ENCODE peak calls at places on chromosomes 7 and 10, in ten cellular contexts. H, K, L, Q, D, X, A, S, U and G are unnamed samples.

GRCh38 chr10:43912469-43912868 is 263.8 kb upstream of the ZNF32 start:
- DNase-seq in H (no peak), K (no peak), L (no peak), Q (no peak), D (no peak), X (no peak), A (no peak), S (no peak), U (no peak), G (no peak)

GRCh38 chr7:12350971-12351370 is 52.7 kb downstream of the VWDE start:
- DNase-seq in H (no peak), K (no peak), L (no peak), Q (no peak), D (no peak), X (no peak), A (no peak), S (no peak), U (no peak), G (no peak)

GRCh38 chr7:83267141-83267631 is 104.5 kb upstream of the PCLO start:
- DNase-seq in H (no peak), K (no peak), L (no peak), Q (no peak), D (no peak), X (no peak), A (peak; percentile 29), S (peak; percentile 50), U (peak; percentile 1), G (peak; percentile 0)

GRCh38 chr10:60944159-60944909 is at the start of gene RHOBTB1:
- DNase-seq in H (peak; percentile 82), K (peak; percentile 79), L (peak; percentile 82), Q (peak; percentile 86), D (peak; percentile 87), X (peak; percentile 14), A (peak; percentile 85), S (peak; percentile 75), U (peak; percentile 86), G (peak; percentile 43)

GRCh38 chr10:85188770-85189484 is 860.5 kb downstream of the CCSER2 start:
- DNase-seq in H (no peak), K (no peak), L (no peak), Q (no peak), D (no peak), X (no peak), A (no peak), S (no peak), U (no peak), G (no peak)

GRCh38 chr10:29163746-29164145 is 125.1 kb upstream of the LYZL1 start:
- DNase-seq in H (no peak), K (no peak), L (no peak), Q (no peak), D (no peak), X (no peak), A (peak; percentile 56), S (peak; percentile 6), U (peak; percentile 47), G (peak; percentile 66)

GRCh38 chr7:106178593-106179134 is 66.6 kb upstream of the SYPL1 start:
- DNase-seq in H (no peak), K (no peak), L (peak; percentile 20), Q (no peak), D (no peak), X (no peak), A (peak; percentile 47), S (peak; percentile 66), U (peak; percentile 54), G (peak; percentile 79)

GRCh38 chr7:151375530-151376217 is 34.1 kb downstream of the NUB1 start:
- DNase-seq in H (no peak), K (no peak), L (no peak), Q (peak; percentile 51), D (no peak), X (no peak), A (no peak), S (no peak), U (no peak), G (no peak)

GRCh38 chr10:123502983-123503382 is 163.2 kb upstream of the GPR26 start:
- DNase-seq in H (no peak), K (no peak), L (no peak), Q (no peak), D (no peak), X (peak; percentile 41), A (no peak), S (no peak), U (no peak), G (no peak)

GRCh38 chr10:5873515-5873995 is 16.1 kb downstream of the ANKRD16 start:
- DNase-seq in H (no peak), K (peak; percentile 76), L (peak; percentile 22), Q (no peak), D (peak; percentile 75), X (peak; percentile 82), A (peak; percentile 51), S (no peak), U (peak; percentile 72), G (peak; percentile 77)

GRCh38 chr7:127901895-127902703 is 129.1 kb downstream of the LRRC4 start:
- DNase-seq in H (no peak), K (no peak), L (no peak), Q (no peak), D (no peak), X (no peak), A (no peak), S (no peak), U (no peak), G (no peak)

GRCh38 chr10:6208781-6209235 is 6.1 kb downstream of the PFKFB3 start:
- DNase-seq in H (no peak), K (no peak), L (no peak), Q (no peak), D (no peak), X (no peak), A (no peak), S (no peak), U (no peak), G (no peak)

GRCh38 chr10:101301111-101301731 is 52.7 kb upstream of the BTRC start:
- DNase-seq in H (peak; percentile 30), K (peak; percentile 18), L (no peak), Q (no peak), D (no peak), X (peak; percentile 67), A (no peak), S (no peak), U (peak; percentile 13), G (peak; percentile 80)

GRCh38 chr10:5046410-5046809 is 42.8 kb upstream of the AKR1C2 start:
- DNase-seq in H (no peak), K (no peak), L (no peak), Q (no peak), D (no peak), X (no peak), A (no peak), S (no peak), U (no peak), G (no peak)

GRCh38 chr7:67413670-67414069 is 417.0 kb downstream of the TYW1 start:
- DNase-seq in H (no peak), K (no peak), L (no peak), Q (no peak), D (no peak), X (no peak), A (no peak), S (no peak), U (no peak), G (no peak)

GRCh38 chr10:77082601-77083252 is 554.9 kb downstream of the KCNMA1 start:
- DNase-seq in H (no peak), K (no peak), L (no peak), Q (no peak), D (no peak), X (no peak), A (no peak), S (peak; percentile 48), U (peak; percentile 53), G (no peak)
- TF ChIP-seq CTCF in H (no peak), K (no peak), L (no peak), Q (peak; percentile 50), D (no peak), X (no peak), A (peak; percentile 7), S (no peak), U (peak; percentile 20), G (peak; percentile 6)

GRCh38 chr7:116431783-116432182 is 67.8 kb upstream of the CAV2 start:
- DNase-seq in H (no peak), K (no peak), L (no peak), Q (no peak), D (no peak), X (no peak), A (no peak), S (peak; percentile 63), U (peak; percentile 53), G (no peak)

GRCh38 chr7:116434820-116435341 is 64.7 kb upstream of the CAV2 start:
- DNase-seq in H (no peak), K (no peak), L (no peak), Q (no peak), D (no peak), X (no peak), A (peak; percentile 97), S (peak; percentile 78), U (peak; percentile 97), G (peak; percentile 60)

GRCh38 chr7:116433246-116433645 is 66.3 kb upstream of the CAV2 start:
- DNase-seq in H (no peak), K (no peak), L (no peak), Q (no peak), D (no peak), X (no peak), A (peak; percentile 41), S (peak; percentile 53), U (peak; percentile 82), G (no peak)

GRCh38 chr7:116429986-116430619 is 69.4 kb upstream of the CAV2 start:
- DNase-seq in H (no peak), K (no peak), L (no peak), Q (no peak), D (no peak), X (no peak), A (no peak), S (no peak), U (peak; percentile 51), G (no peak)

DNA sequence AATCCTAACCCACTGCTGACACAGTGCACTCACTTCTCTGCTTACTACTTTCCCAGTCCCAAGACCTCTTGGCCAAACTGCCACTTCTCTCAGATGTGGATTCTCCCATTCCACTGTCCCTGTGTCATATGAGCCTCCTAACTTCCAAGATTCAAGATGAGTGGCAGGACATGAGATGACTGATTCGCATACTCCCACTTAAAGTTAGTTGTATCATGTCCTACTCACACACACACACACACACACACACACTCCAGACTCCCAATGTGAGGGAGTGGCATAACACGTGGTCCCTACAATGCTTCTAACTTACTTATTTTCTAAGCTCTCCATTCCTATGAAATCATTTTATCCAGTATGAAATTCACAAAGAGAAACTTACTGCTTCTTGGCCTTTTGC is 67.0 kb upstream of the CAV2 start:
- DNase-seq in H (no peak), K (no peak), L (no peak), Q (no peak), D (no peak), X (no peak), A (no peak), S (peak; percentile 41), U (peak; percentile 35), G (no peak)
- TF ChIP-seq CTCF in H (no peak), K (no peak), L (no peak), Q (no peak), D (no peak), X (no peak), A (no peak), S (no peak), U (no peak), G (no peak)

GRCh38 chr10:45672201-45673073 is at the start of gene ZFAND4:
- DNase-seq in H (peak; percentile 98), K (peak; percentile 98), L (peak; percentile 98), Q (peak; percentile 97), D (peak; percentile 98), X (peak; percentile 99), A (peak; percentile 97), S (peak; percentile 97), U (peak; percentile 98), G (peak; percentile 94)
- TF ChIP-seq CTCF in H (peak; percentile 52), K (peak; percentile 65), L (peak; percentile 55), Q (peak; percentile 79), D (peak; percentile 54), X (peak; percentile 89), A (peak; percentile 18), S (peak; percentile 27), U (peak; percentile 39), G (peak; percentile 55)

GRCh38 chr10:63630085-63630927 is 109.1 kb downstream of the REEP3 start:
- DNase-seq in H (peak; percentile 94), K (peak; percentile 91), L (peak; percentile 93), Q (peak; percentile 87), D (peak; percentile 95), X (peak; percentile 88), A (peak; percentile 91), S (peak; percentile 98), U (peak; percentile 96), G (peak; percentile 93)
- TF ChIP-seq CTCF in H (no peak), K (no peak), L (no peak), Q (no peak), D (no peak), X (no peak), A (no peak), S (no peak), U (no peak), G (no peak)